ENCODE peak calls at places on chromosomes 16 and 17, in four cellular contexts. C, X, F and V are unnamed samples.

GRCh38 chr16:1981972-1982574 is 804 bp upstream of the NOXO1 start:
- DNase-seq in C (no peak), F (peak), X (no peak), V (no peak)

GRCh38 chr16:57379579-57379978 is 7.3 kb downstream of the CX3CL1 start:
- DNase-seq in C (no peak), F (no peak), X (no peak), V (peak)

GRCh38 chr16:65782537-65783290 is 583.8 kb upstream of the CDH5 start:
- DNase-seq in C (no peak), F (no peak), X (no peak), V (no peak)

GRCh38 chr17:28357901-28358197 is 522 bp upstream of the POLDIP2 start:
- DNase-seq in C (no peak), F (no peak), X (no peak), V (no peak)

GRCh38 chr16:55082594-55082982 is 151.9 kb downstream of the IRX5 start:
- DNase-seq in F (no peak), X (no peak), C (no peak), V (no peak)

GRCh38 chr17:62804822-62805221 is 3.3 kb downstream of the MARCHF10 start:
- DNase-seq in X (no peak), C (no peak), F (no peak), V (no peak)

GRCh38 chr17:43010667-43011308 is 4.2 kb downstream of the IFI35 start:
- DNase-seq in F (peak), C (no peak), X (peak), V (no peak)

GRCh38 chr16:20216818-20217217 is 110.5 kb downstream of the GP2 start:
- DNase-seq in X (no peak), F (no peak), C (peak), V (no peak)

GRCh38 chr16:14125030-14125681 is 54.0 kb downstream of the MRTFB start:
- DNase-seq in C (no peak), X (no peak), F (no peak), V (no peak)

GRCh38 chr17:81519284-81520020 is 6.9 kb upstream of the ACTG1 start:
- DNase-seq in X (peak), F (no peak), C (no peak), V (no peak)

DNA sequence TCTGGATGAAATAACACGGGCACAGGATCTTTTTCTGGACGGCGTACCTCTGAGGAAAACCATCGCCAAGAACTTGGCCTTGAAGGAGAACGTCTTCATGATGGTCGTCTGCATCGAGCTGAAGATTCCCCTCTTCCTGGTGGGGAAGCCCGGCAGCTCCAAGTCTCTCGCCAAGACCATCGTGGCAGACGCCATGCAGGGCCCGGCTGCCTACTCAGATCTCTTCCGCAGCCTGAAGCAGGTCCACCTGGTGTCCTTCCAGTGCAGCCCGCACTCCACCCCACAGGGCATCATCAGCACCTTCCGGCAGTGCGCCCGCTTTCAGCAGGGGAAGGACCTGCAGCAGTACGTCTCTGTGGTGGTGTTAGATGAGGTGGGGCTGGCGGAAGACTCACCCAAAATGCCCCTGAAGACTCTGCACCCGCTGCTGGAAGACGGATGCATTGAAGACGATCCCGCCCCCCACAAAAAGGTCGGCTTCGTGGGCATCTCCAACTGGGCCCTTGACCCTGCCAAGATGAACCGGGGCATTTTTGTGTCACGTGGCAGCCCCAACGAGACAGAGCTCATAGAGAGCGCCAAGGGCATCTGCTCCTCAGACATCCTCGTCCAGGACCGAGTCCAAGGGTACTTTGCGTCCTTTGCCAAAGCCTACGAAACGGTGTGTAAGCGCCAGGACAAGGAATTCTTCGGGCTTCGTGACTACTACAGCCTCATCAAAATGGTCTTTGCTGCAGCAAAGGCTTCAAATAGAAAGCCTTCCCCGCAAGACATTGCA is 68.3 kb upstream of the ENDOV start:
- DNase-seq in C (no peak), F (no peak), X (no peak), V (no peak)
- TF ChIP-seq GABPA in C (no peak), F (no peak), X (no peak), V (no peak)

GRCh38 chr17:61423967-61424649 is 24.5 kb downstream of the TBX2 start:
- DNase-seq in C (no peak), X (peak), F (no peak), V (no peak)

GRCh38 chr17:61425682-61426481 is 26.2 kb downstream of the TBX2 start:
- DNase-seq in C (no peak), F (peak), X (peak), V (peak)

GRCh38 chr17:61429274-61429673 is 22.9 kb upstream of the TBX4 start:
- DNase-seq in F (peak), C (no peak), X (no peak), V (no peak)

GRCh38 chr17:61427567-61427966 is 24.7 kb upstream of the TBX4 start:
- DNase-seq in F (no peak), X (no peak), C (no peak), V (no peak)

DNA sequence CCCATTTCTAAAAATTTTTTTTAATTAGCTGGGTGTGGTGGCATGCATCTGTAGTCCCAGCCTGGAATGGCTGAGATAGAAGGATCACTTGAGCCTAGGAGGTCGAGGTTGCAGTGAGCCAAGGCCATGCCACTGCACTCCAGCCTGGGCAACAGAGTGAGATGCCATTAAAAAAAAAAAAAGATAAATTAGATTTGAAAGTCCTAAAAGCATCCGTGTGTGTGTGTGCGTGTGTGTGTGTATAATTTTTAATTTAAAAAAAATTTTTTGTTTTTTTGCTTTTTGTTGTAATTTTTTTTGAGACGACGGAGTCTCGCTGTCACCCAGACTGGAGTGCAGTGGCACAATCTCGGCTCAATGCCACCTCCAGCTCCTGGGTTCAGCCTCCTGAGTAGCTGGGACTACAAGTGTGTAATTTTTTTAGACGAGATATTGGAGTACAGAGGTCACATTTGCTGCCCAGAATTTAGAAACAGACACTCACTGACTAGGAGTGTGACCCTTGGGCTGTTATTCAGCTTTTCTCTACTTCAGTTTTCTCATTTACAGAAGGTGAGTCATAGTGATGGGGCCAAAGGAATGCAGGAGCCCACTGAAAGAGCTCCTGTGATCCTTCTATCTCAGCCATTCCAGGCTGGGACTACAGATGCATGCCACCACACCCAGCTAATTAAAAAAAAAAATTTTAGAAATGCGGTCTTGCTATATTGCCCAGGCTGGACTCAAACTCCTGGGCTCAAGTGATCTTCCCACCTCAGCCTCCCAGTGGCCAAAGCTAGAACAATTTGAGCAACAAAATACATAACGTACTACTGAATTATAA is 25.5 kb upstream of the TBX4 start:
- DNase-seq in F (peak), X (no peak), C (no peak), V (no peak)
- TF ChIP-seq ZBTB33 in F (no peak), X (no peak), C (no peak), V (no peak)

GRCh38 chr17:39194985-39195524 is 2.4 kb downstream of the CACNB1 start:
- DNase-seq in X (no peak), C (no peak), F (no peak), V (no peak)
- TF ChIP-seq GABPA in X (no peak), C (no peak), F (no peak), V (no peak)

DNA sequence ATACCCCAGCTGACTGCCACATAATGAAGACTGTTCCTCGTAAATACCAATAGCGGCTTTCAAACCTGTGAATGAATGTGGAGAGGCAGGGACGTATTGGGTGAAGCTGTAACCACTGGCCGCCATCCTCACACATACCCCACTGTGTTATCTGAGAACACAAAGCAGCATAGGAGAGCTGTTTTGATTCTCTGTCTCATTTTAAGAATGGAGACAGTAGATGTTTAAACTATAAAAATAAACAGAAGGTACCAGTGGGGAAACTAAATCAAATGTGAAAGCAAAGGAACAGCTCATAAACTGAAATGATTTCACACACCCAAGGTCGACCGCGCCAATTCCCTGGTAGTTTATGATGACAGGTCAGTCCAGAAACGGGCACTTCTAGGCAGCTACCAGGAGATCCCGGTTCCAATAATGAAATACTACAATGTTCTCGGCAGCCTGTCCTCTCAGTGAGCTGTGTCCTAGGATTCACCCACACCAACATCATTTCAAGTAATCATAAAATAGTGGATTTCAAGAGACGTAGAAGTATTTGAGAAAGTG is 109.7 kb downstream of the ADCY9 start:
- DNase-seq in C (no peak), X (no peak), F (no peak), V (no peak)
- TF ChIP-seq ZBTB33 in C (no peak), X (no peak), F (no peak), V (no peak)

GRCh38 chr17:11441004-11441403 is 157.3 kb upstream of the DNAH9 start:
- DNase-seq in F (no peak), C (no peak), X (no peak), V (no peak)
- TF ChIP-seq GABPA in F (no peak), C (no peak), X (no peak), V (no peak)

GRCh38 chr16:11036040-11036439 is 91.7 kb downstream of the CLEC16A start:
- DNase-seq in C (no peak), X (no peak), F (no peak), V (no peak)

GRCh38 chr16:11039726-11040125 is 95.4 kb downstream of the CLEC16A start:
- DNase-seq in C (no peak), X (no peak), F (no peak), V (no peak)

GRCh38 chr16:11036868-11037410 is 92.6 kb downstream of the CLEC16A start:
- DNase-seq in X (no peak), C (no peak), F (no peak), V (no peak)

GRCh38 chr16:11038305-11038704 is 93.9 kb downstream of the CLEC16A start:
- DNase-seq in F (no peak), X (no peak), C (no peak), V (no peak)

DNA sequence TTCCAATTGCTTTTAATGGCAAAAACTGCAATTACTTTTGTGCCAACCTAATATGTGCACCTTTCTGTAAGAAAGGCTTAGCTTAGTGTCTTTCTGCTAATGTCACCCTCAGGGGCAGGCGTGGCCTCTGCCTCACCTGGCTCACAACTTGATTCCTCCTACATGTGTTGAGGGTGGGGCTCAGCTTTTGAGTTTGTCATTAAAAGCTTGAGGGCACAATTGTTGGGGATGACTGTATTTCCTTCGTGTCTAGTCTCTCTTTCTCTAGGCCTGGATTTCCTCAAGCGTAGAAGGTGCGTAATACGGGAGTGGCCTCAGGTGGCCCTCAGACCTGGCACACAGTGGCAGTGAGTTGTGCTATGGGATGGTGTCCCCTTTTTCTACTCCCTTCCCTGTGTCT is 94.4 kb downstream of the CLEC16A start:
- DNase-seq in C (no peak), X (no peak), F (no peak), V (no peak)
- TF ChIP-seq ZBTB33 in C (no peak), X (no peak), F (no peak), V (no peak)

GRCh38 chr17:64343071-64343774 is 47.4 kb downstream of the PECAM1 start:
- DNase-seq in C (no peak), X (no peak), F (no peak), V (no peak)

GRCh38 chr17:64349949-64350348 is 40.7 kb downstream of the PECAM1 start:
- DNase-seq in C (no peak), F (no peak), X (no peak), V (no peak)

GRCh38 chr17:64348666-64349065 is 42.0 kb downstream of the PECAM1 start:
- DNase-seq in X (no peak), F (no peak), C (no peak), V (no peak)

GRCh38 chr17:64343833-64344637 is 46.6 kb downstream of the PECAM1 start:
- DNase-seq in F (peak), C (no peak), X (no peak), V (no peak)

DNA sequence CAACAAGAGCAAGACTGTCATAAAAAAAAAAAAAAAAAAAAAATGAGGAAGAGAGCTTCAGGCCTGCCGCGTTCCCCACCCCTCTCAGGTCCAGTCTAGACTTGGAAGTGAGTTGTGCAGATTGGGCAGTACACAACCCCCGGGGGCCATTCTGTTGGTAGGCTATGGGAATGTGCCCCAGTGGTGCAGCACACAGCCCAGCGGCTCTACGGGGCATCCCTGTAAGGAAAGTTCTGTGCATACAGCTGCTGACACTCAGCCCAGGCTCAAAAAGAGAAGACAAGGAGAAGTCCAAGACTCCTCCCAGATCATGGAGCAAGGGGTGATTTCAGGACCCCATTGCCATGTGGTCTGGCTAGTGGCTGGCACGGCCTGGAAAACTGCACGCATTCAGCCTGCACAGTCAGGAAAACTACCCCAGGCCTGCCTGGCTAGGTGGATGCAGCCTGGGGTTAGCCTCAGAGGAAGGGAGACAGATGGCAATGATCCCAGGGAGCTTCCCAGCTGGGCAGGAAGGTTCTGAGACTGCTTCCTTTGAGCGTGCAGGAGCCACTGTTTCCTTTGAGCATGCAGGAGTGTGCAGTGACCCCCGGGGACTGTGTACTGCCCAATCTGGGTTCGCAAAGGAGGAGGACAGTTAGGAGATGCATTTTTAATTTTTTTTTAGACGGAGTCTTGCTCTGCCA is 44.8 kb downstream of the PECAM1 start:
- DNase-seq in X (no peak), C (no peak), F (no peak), V (no peak)
- TF ChIP-seq GABPA in X (no peak), C (no peak), F (no peak), V (no peak)